ENCODE peak calls at places on chromosomes 3 and 15, in five cellular contexts. K is right lobe of liver, H is HepG2, S is OCI-LY7, Y is aorta. C is an unnamed sample.

GRCh38 chr3:46811615-46812236 is 51.5 kb downstream of the MYL3 start:
- DNase-seq in S (no peak), H (no peak), K (no peak), Y (peak; percentile 75), C (peak; percentile 66)

GRCh38 chr15:74817370-74817737 is 4.7 kb downstream of the LMAN1L start:
- DNase-seq in S (no peak), K (peak; percentile 69), H (peak; percentile 56), Y (no peak), C (no peak)

GRCh38 chr3:187000711-187001151 is 70.4 kb downstream of the ST6GAL1 start:
- DNase-seq in S (peak; percentile 92), K (no peak), H (no peak), Y (no peak), C (no peak)

GRCh38 chr3:17831366-17831765 is 88.9 kb upstream of the TBC1D5 start:
- DNase-seq in K (no peak), H (no peak), S (no peak), Y (no peak), C (no peak)

GRCh38 chr15:93451265-93451664 is 362.3 kb upstream of the RGMA start:
- DNase-seq in H (no peak), Y (no peak), K (no peak), S (no peak), C (no peak)

GRCh38 chr15:74568594-74568993 is 27.6 kb downstream of the ARID3B start:
- DNase-seq in S (no peak), K (no peak), H (no peak), Y (no peak), C (no peak)

GRCh38 chr3:54877675-54878544 is 49.9 kb downstream of the LRTM1 start:
- DNase-seq in S (no peak), Y (no peak), K (no peak), H (no peak), C (no peak)

GRCh38 chr3:151345854-151346253 is 16.5 kb upstream of the P2RY13 start:
- DNase-seq in H (no peak), Y (no peak), K (no peak), S (no peak), C (no peak)

GRCh38 chr3:168968611-168969010 is 694.9 kb downstream of the MECOM start:
- DNase-seq in Y (no peak), H (no peak), K (no peak), S (no peak), C (no peak)

GRCh38 chr15:70556376-70556775 is 207.0 kb downstream of the UACA start:
- DNase-seq in K (no peak), Y (no peak), S (no peak), H (no peak), C (no peak)

GRCh38 chr3:177050466-177051237 is 146.6 kb downstream of the TBL1XR1 start:
- DNase-seq in K (no peak), H (peak; percentile 13), S (peak; percentile 67), Y (no peak), C (no peak)

GRCh38 chr3:38960953-38961622 is 90.7 kb downstream of the SCN11A start:
- DNase-seq in H (peak; percentile 25), S (peak; percentile 56), Y (no peak), K (no peak), C (no peak)

DNA sequence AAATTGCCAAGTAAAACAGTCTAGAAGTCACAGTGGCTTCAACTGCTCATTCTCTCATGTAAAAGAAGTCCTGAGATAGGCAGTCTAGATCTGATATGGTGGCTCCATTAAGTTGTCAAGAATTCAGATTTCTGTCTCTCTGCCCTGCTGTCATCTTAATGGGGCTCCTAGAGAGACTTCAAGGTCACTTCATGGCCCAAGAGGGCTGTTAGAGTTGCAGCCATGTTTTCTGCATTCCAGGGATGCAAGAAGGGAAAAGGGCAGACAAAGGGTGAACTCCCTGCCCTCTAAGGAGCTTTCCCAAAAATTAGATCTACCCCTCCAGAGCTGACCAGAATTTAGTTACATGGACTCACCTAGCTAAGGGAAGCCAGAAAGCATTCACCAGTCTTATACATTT is 23.1 kb downstream of the ABHD2 start:
- DNase-seq in Y (no peak), H (no peak), S (no peak), K (no peak), C (no peak)
- H3K4me1 ChIP-seq in Y (peaks cover 25% of the 10 kb centered on the region), H (peaks cover 77% of the 10 kb centered on the region), S (peaks cover 9% of the 10 kb centered on the region), K (peaks cover 4% of the 10 kb centered on the region), C (peaks cover 38% of the 10 kb centered on the region)

DNA sequence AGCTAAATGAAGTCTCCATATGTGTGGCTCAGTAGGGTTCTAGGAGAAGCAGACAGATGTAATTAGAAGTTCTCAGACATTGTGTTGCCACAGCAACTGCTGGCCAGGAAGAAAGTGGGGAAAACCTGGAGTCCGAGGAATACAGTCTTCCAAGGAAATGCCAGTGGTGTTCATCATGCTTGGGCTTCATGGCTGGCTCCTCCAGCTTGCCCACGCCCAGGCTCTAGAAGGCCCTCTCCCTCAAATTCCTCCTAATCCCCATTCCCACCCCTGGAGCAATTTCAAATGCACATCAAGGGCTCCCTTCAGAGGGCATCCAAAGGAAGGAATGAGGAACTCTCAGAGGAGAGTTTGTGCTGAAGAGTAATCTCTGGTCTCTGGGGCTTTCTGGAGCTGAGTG is 21.9 kb downstream of the FSTL1 start:
- DNase-seq in S (no peak), Y (no peak), H (no peak), K (no peak), C (no peak)
- H3K4me1 ChIP-seq in S (no peaks in the 10 kb centered on the region), Y (peaks cover 34% of the 10 kb centered on the region), H (no peaks in the 10 kb centered on the region), K (no peaks in the 10 kb centered on the region), C (peaks cover 46% of the 10 kb centered on the region)

GRCh38 chr3:160755776-160756304 is at the start of gene PPM1L:
- DNase-seq in S (peak; percentile 86), Y (peak; percentile 88), H (no peak), K (peak; percentile 76), C (peak; percentile 88)
- H3K4me1 ChIP-seq in S (peaks cover 26% of the 10 kb centered on the region), Y (no peaks in the 10 kb centered on the region), H (peaks cover 30% of the 10 kb centered on the region), K (no peaks in the 10 kb centered on the region), C (peaks cover 16% of the 10 kb centered on the region)

DNA sequence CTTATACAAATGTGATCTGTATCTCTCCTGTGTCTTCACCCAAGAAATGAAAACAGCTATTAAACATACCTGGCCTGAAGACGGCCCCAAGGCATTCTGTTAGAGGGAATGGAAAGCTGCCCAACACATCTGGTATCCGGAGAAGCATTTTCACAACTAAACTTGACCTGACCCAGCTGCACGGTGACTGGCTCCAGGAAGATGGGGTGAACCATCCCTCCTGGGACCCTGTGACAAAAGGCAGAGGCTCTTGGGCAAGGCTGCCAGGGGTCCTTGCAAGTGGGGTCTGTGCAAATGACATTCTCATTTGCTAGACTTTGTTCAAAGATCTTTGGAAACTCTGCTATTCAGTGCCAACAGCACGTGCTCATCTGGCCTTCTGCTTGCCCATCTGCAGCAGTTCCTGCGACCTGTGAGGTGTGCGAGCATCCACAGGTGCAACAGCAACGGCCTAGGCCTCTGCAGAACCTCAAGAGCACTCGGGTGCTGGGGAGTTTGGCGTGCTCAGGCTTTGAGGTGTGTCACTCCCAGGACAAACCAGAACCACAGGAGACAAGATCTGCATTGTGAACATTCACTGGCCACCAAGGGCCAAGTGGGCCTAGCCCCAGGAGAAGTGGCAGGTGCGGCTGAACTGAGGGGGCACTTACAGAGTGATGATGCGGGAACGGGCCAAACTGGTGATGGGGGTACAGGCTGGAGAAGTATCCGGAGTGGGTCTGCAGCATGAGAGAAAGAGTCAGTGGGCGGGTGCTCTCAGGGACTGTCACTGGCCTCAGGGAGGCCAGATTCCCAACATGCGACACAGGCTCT is 71.8 kb downstream of the SENP2 start:
- DNase-seq in Y (no peak), H (no peak), K (no peak), S (no peak), C (no peak)
- H3K4me1 ChIP-seq in Y (no peaks in the 10 kb centered on the region), H (no peaks in the 10 kb centered on the region), K (no peaks in the 10 kb centered on the region), S (no peaks in the 10 kb centered on the region), C (peaks cover 31% of the 10 kb centered on the region)